ENCODE peak calls at places on chromosomes 4 and X, in five cellular contexts. X is stomach, O is sigmoid colon, A is ovary, T is adrenal gland. R is an unnamed sample. For H3K9me3, the result is how much of the 10 kb centered on the place peaks cover.

GRCh38 chrX:102651968-102652744 is 873 bp downstream of the GPRASP1 start:
- DNase-seq in X (no peak), O (peak), A (peak), T (peak), R (peak)

GRCh38 chr4:129515356-129515755 is 419.4 kb downstream of the C4orf33 start:
- DNase-seq in X (no peak), O (no peak), A (no peak), T (no peak), R (no peak)

GRCh38 chr4:38424171-38424871 is 239.7 kb upstream of the KLF3 start:
- DNase-seq in X (peak), O (no peak), A (no peak), T (peak), R (no peak)

GRCh38 chr4:8205241-8205707 is 6.2 kb downstream of the SH3TC1 start:
- DNase-seq in X (no peak), O (no peak), A (no peak), T (no peak), R (no peak)

GRCh38 chr4:95293014-95293413 is 255.8 kb downstream of the UNC5C start:
- DNase-seq in X (no peak), O (no peak), A (no peak), T (no peak), R (no peak)

GRCh38 chr4:87949961-87950360 is 25.6 kb upstream of the SPP1 start:
- DNase-seq in X (no peak), O (no peak), A (no peak), T (peak), R (no peak)

GRCh38 chrX:121902463-121902862 is 855.1 kb downstream of the GLUD2 start:
- DNase-seq in X (no peak), O (no peak), A (no peak), T (no peak), R (no peak)

GRCh38 chrX:104253567-104254441 is 929 bp downstream of the ESX1 start:
- DNase-seq in X (no peak), O (no peak), A (no peak), T (no peak), R (peak)

GRCh38 chrX:104318330-104319009 is 63.7 kb upstream of the ESX1 start:
- DNase-seq in X (peak), O (no peak), A (no peak), T (no peak), R (no peak)

GRCh38 chr4:38163216-38164006 is 203.2 kb downstream of the PTTG2 start:
- DNase-seq in X (peak), O (no peak), A (no peak), T (no peak), R (no peak)

GRCh38 chr4:169234137-169234855 is 36.5 kb downstream of the SH3RF1 start:
- DNase-seq in X (no peak), O (no peak), A (no peak), T (no peak), R (no peak)

GRCh38 chrX:108590496-108590895 is 145.9 kb downstream of the IRS4 start:
- DNase-seq in X (no peak), O (no peak), A (no peak), T (no peak), R (no peak)

GRCh38 chr4:52659016-52659721 is at the start of gene USP46:
- DNase-seq in X (peak), O (peak), A (peak), T (peak), R (peak)

GRCh38 chrX:69090022-69090421 is 75.2 kb downstream of the PJA1 start:
- DNase-seq in X (no peak), O (no peak), A (no peak), T (no peak), R (no peak)

GRCh38 chrX:69097451-69098236 is 67.6 kb downstream of the PJA1 start:
- DNase-seq in X (no peak), O (no peak), A (no peak), T (no peak), R (no peak)

GRCh38 chrX:69096963-69097362 is 68.3 kb downstream of the PJA1 start:
- DNase-seq in X (no peak), O (no peak), A (no peak), T (no peak), R (no peak)

GRCh38 chrX:69095260-69095659 is 70.0 kb downstream of the PJA1 start:
- DNase-seq in X (no peak), O (no peak), A (no peak), T (no peak), R (no peak)

DNA sequence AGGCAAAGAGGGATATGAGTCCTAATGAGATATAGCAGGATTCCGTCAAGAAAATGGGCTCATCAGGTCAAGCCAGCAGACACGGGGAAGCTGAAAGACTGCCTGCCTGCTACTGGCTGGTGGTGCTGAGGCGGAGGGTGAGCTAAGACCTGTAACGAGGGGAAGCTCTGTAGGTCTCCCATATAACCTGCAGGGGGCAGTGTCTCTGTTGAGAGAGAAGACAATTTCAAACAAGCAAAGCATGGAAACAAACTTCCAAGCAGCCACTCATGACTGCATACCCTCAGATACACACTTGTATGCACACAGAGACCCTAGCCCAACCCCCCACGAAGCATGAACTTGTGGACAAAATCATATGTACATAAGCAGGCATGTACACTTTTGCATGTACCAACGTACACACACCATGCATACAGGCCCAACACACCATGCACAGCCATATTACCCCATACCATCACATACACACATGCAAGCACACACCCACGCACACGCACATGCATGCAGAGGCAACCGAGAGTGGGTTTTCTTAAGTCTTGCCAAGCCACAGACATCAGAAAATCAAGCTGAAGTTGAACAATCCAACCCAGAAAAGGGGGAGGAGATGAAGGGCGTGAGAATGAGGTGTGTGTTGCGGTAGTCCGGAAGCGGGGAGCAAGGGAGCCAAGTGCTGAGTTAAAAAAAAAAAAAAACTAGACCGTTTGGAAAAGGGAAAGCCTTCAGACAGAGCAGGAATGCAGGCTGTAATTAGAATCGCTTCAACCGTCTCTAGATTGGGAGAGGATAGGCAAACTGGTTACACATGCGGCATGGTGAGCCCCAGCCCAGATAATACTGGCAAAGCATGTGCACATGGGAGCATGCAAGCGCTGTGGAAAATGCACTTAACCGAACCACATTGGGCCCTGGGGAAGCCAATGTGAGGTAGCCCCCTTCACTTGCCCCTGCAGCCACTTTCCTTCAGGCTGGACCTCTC is 71.0 kb downstream of the PJA1 start:
- DNase-seq in X (peak), O (peak), A (no peak), T (peak), R (peak)
- TF ChIP-seq CTCF in X (peak), O (peak), A (peak), T (no peak), R (no peak)

GRCh38 chr4:99947190-99947578 is 766 bp upstream of the DNAJB14 start:
- DNase-seq in X (no peak), O (no peak), A (no peak), T (no peak), R (no peak)

GRCh38 chr4:99947608-99948007 is 1.2 kb upstream of the DNAJB14 start:
- DNase-seq in X (no peak), O (no peak), A (no peak), T (no peak), R (no peak)

GRCh38 chr4:99945718-99946345 is 586 bp downstream of the DNAJB14 start:
- DNase-seq in X (peak), O (peak), A (no peak), T (no peak), R (no peak)

GRCh38 chr4:99943904-99944437 is 2.4 kb downstream of the DNAJB14 start:
- DNase-seq in X (no peak), O (no peak), A (no peak), T (no peak), R (no peak)

DNA sequence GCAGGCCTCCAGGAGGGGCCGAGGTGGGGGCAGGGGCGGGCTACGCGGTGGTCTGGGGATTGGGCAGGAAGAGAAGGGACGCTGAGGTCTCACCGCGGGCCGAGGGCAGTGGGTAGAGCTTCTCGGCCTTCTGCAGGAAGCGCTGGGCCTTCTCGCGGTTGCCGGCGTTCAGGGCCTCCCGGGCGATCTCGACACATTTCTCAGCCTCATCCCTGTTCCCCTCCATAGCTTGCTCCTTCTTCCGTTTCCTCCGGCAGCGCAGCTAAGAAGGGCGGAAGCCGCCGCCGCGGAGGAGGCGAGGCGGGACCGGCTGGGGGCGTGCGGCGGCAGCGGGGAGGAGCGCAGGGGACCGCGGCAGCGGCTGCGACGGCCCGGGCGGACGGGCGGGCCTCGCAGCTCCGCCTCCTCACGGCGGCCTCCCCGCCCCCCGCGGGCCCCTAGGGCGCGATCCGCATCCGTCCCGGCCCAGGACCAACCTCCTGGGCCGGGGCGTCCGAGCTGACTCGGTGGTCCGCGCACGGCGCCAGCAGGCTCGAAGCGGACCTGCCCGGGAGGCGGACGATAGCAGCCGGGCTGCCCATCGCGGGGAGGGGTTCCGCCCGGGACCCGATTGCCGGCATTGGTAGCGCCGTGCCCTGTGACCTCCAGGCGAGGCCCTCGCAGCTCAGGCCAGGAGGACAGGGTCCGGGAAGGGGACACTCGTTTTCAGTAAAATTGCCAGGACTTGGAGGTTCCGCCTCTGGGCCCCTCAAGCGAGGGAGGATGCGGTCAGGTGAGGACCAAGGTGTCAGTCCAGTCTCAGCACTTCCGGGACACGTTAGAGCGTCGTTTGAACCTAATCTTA is at the start of gene DNAJB14:
- DNase-seq in X (peak), O (peak), A (peak), T (peak), R (peak)
- TF ChIP-seq POLR2A in X (no peak), O (no peak), A (peak), T (peak), R (no peak)

GRCh38 chr4:86366920-86367319 is 7.1 kb upstream of the MAPK10 start:
- DNase-seq in X (no peak), O (no peak), A (no peak), T (no peak), R (no peak)

GRCh38 chr4:86362510-86362909 is 2.7 kb upstream of the MAPK10 start:
- DNase-seq in X (no peak), O (no peak), A (no peak), T (no peak), R (no peak)

GRCh38 chr4:86367577-86367976 is 7.7 kb upstream of the MAPK10 start:
- DNase-seq in X (no peak), O (no peak), A (no peak), T (no peak), R (no peak)

DNA sequence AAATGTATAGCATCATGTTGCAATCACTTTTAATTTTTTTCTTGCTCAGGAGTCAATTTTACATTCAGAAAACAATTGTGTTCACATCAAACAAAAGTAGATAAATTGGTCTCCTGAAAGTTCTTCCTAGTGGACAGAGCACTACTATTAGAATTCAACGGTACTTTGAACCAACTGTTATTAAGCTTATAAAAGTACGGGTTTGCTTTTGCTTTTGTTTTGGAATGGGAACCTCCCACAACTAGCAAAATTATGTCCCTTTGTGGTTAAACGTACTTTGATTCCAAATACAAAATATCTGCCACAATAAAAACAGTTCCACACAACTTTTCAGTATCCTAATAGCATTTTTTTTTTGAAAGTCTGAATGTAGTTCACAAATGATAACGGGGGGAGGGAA is 8.6 kb upstream of the MAPK10 start:
- DNase-seq in X (no peak), O (no peak), A (no peak), T (no peak), R (no peak)
- H3K9me3 ChIP-seq in X (under half), O (under half), A (under half), T (under half), R (under half)

GRCh38 chrX:18674788-18675735 is 3.2 kb upstream of the RS1 start:
- DNase-seq in X (peak), O (peak), A (peak), T (peak), R (peak)

GRCh38 chrX:18676050-18676449 is 4.1 kb upstream of the RS1 start:
- DNase-seq in X (no peak), O (no peak), A (no peak), T (no peak), R (no peak)

GRCh38 chrX:18674417-18674787 is 2.5 kb upstream of the RS1 start:
- DNase-seq in X (peak), O (peak), A (peak), T (peak), R (peak)

GRCh38 chrX:18677140-18677834 is 5.4 kb upstream of the RS1 start:
- DNase-seq in X (peak), O (no peak), A (no peak), T (no peak), R (no peak)

GRCh38 chrX:18676470-18676869 is 4.6 kb upstream of the RS1 start:
- DNase-seq in X (no peak), O (no peak), A (peak), T (no peak), R (peak)
- TF ChIP-seq CTCF in X (no peak), O (no peak), A (no peak), T (no peak), R (peak)

R was measured in testis.